ENCODE peak calls at places on chromosomes 4 and X, in five cellular contexts. V is psoas muscle, O is neuronal stem cell, Z is fibroblast of lung, H is right atrium auricular region. T is an unnamed sample.
A peak's percentile ranks its signal among the peaks of the same experiment; 100 is the strongest.

GRCh38 chrX:30610050-30610449 is 32.5 kb upstream of the TASL start:
- DNase-seq in O (no peak), H (no peak), Z (no peak), V (no peak), T (no peak)

GRCh38 chr4:92198711-92199110 is 105.1 kb upstream of the GRID2 start:
- DNase-seq in H (no peak), V (no peak), O (no peak), Z (peak; percentile 87), T (no peak)

GRCh38 chrX:49618574-49618973 is 19.8 kb downstream of the GAGE1 start:
- DNase-seq in H (no peak), V (no peak), O (no peak), Z (no peak), T (no peak)

GRCh38 chrX:147781844-147782243 is 129.9 kb upstream of the FMR1 start:
- DNase-seq in H (no peak), Z (no peak), V (no peak), O (no peak), T (no peak)

GRCh38 chrX:41802958-41803357 is 79.0 kb downstream of the GPR82 start:
- DNase-seq in Z (no peak), O (no peak), V (no peak), H (no peak), T (no peak)

GRCh38 chrX:82692991-82693390 is 815.1 kb upstream of the POU3F4 start:
- DNase-seq in Z (no peak), O (no peak), H (no peak), V (no peak), T (no peak)

GRCh38 chr4:141802324-141802723 is 165.9 kb downstream of the IL15 start:
- DNase-seq in O (no peak), Z (peak; percentile 52), H (no peak), V (no peak), T (no peak)

GRCh38 chr4:7964890-7965662 is 25.4 kb upstream of the AFAP1 start:
- DNase-seq in V (peak; percentile 76), Z (peak; percentile 81), H (peak; percentile 72), O (no peak), T (no peak)

GRCh38 chrX:65522739-65523372 is 11.7 kb downstream of the LAS1L start:
- DNase-seq in Z (peak; percentile 32), H (no peak), V (no peak), O (no peak), T (no peak)

GRCh38 chr4:177119021-177119461 is 190.6 kb upstream of the NEIL3 start:
- DNase-seq in V (no peak), Z (peak; percentile 43), O (no peak), H (no peak), T (no peak)

GRCh38 chr4:176611954-176612353 is 180.8 kb downstream of the VEGFC start:
- DNase-seq in V (no peak), Z (no peak), H (no peak), O (no peak), T (no peak)

GRCh38 chr4:121256346-121256745 is 92.2 kb upstream of the TNIP3 start:
- DNase-seq in O (no peak), V (no peak), Z (peak; percentile 96), H (no peak), T (no peak)

GRCh38 chrX:13013353-13014110 is 30.9 kb downstream of the FAM9C start:
- DNase-seq in V (no peak), Z (peak; percentile 31), H (no peak), O (no peak), T (no peak)

GRCh38 chrX:15072259-15072658 is 197.6 kb downstream of the ASB9 start:
- DNase-seq in H (no peak), O (no peak), Z (no peak), V (no peak), T (no peak)

GRCh38 chrX:151713859-151714258 is 2.0 kb upstream of the FATE1 start:
- DNase-seq in H (no peak), V (no peak), Z (peak; percentile 0), O (no peak), T (no peak)

GRCh38 chr4:98473046-98473445 is 185.4 kb downstream of the TSPAN5 start:
- DNase-seq in V (no peak), H (no peak), Z (peak; percentile 68), O (no peak), T (no peak)

GRCh38 chrX:105829006-105829405 is 6.7 kb downstream of the NRK start:
- DNase-seq in V (no peak), Z (peak; percentile 13), H (no peak), O (no peak), T (no peak)

GRCh38 chr4:168743576-168743975 is 246.7 kb downstream of the PALLD start:
- DNase-seq in V (no peak), O (no peak), H (no peak), Z (peak; percentile 86), T (no peak)
- H3K27ac ChIP-seq in V (no peak overlapping the region), O (no peak overlapping the region), H (peak overlapping the region; percentile 25), Z (no peak overlapping the region), T (no peak overlapping the region)

GRCh38 chr4:6469144-6469543 is 3.3 kb downstream of the PPP2R2C start:
- DNase-seq in O (no peak), Z (no peak), H (peak; percentile 36), V (no peak), T (no peak)
- H3K27me3 ChIP-seq in O (peaks cover 10% of the 10 kb centered on the region), Z (peaks cover 2% of the 10 kb centered on the region), H (peaks cover 4% of the 10 kb centered on the region), V (peaks cover 22% of the 10 kb centered on the region), T (no peaks in the 10 kb centered on the region)

GRCh38 chr4:5720980-5721379 is 10.0 kb downstream of the EVC start:
- DNase-seq in Z (no peak), O (no peak), H (no peak), V (no peak), T (no peak)
- H3K9me3 ChIP-seq in Z (no peaks in the 10 kb centered on the region), O (no peaks in the 10 kb centered on the region), H (no peaks in the 10 kb centered on the region), V (no peaks in the 10 kb centered on the region), T (no peaks in the 10 kb centered on the region)

DNA sequence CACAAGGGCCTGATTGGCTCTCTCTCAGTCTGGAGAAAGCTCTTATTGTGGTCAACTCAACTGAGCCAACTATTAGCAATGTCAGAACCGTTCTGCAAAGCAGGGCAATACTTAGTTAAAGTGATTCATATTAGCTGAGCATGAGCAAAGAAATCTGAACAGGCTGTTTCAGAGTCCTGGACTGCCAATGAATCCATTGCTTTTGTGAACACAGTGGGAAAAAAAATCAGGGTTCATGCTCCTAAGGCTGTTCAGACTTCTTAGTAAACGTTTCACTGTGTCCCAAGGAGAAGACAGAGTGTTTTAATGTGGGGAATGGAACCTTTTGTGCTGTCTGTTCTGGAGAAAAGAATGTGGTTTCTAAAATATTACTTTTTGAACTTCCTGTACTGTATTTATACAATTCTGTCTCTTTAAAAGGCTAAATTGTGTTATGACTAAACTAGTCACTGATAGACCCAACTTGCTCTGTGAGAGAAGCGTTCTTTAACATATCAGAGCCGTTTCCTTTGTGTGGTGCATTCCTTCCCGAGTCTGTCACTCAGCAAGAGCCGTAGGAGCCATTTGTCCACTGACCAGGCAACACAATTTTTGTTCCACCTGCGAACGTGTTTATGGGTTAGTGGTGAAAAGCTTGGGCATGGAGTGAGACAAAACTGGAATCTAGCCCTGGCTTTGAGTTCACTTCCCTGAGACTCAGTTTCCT is 366.1 kb downstream of the FBXO8 start:
- DNase-seq in O (no peak), V (no peak), H (no peak), Z (peak; percentile 90), T (no peak)
- H3K27ac ChIP-seq in O (no peak overlapping the region), V (no peak overlapping the region), H (peak overlapping the region; percentile 71), Z (no peak overlapping the region), T (peak overlapping the region; percentile 78)

GRCh38 chrX:50779694-50780093 is 34.3 kb downstream of the SHROOM4 start:
- DNase-seq in Z (no peak), O (no peak), V (no peak), H (no peak), T (no peak)
- H3K27me3 ChIP-seq in Z (no peaks in the 10 kb centered on the region), O (no peaks in the 10 kb centered on the region), V (no peaks in the 10 kb centered on the region), H (no peaks in the 10 kb centered on the region), T (no peaks in the 10 kb centered on the region)

GRCh38 chr4:173519130-173520101 is 10.6 kb downstream of the HAND2 start:
- DNase-seq in O (no peak), H (no peak), Z (no peak), V (no peak), T (no peak)
- H3K9me3 ChIP-seq in O (no peaks in the 10 kb centered on the region), H (no peaks in the 10 kb centered on the region), Z (no peaks in the 10 kb centered on the region), V (no peaks in the 10 kb centered on the region), T (no peaks in the 10 kb centered on the region)

GRCh38 chrX:120251471-120252011 is 929 bp downstream of the ZBTB33 start:
- DNase-seq in O (no peak), H (no peak), V (no peak), Z (peak; percentile 18), T (no peak)
- H3K27ac ChIP-seq in O (peak overlapping the region; percentile 86), H (peak overlapping the region; percentile 77), V (peak overlapping the region; percentile 87), Z (peak overlapping the region; percentile 72), T (peak overlapping the region; percentile 86)

GRCh38 chrX:134737061-134737460 is 78.8 kb upstream of the PLAC1 start:
- DNase-seq in O (no peak), Z (peak; percentile 72), V (peak; percentile 60), H (no peak), T (no peak)
- H3K27me3 ChIP-seq in O (no peaks in the 10 kb centered on the region), Z (no peaks in the 10 kb centered on the region), V (no peaks in the 10 kb centered on the region), H (no peaks in the 10 kb centered on the region), T (no peaks in the 10 kb centered on the region)

GRCh38 chr4:150717952-150718351 is 136.0 kb downstream of the MAB21L2 start:
- DNase-seq in V (no peak), Z (no peak), O (no peak), H (no peak), T (no peak)
- H3K9me3 ChIP-seq in V (no peaks in the 10 kb centered on the region), Z (no peaks in the 10 kb centered on the region), O (no peaks in the 10 kb centered on the region), H (no peaks in the 10 kb centered on the region), T (no peaks in the 10 kb centered on the region)

DNA sequence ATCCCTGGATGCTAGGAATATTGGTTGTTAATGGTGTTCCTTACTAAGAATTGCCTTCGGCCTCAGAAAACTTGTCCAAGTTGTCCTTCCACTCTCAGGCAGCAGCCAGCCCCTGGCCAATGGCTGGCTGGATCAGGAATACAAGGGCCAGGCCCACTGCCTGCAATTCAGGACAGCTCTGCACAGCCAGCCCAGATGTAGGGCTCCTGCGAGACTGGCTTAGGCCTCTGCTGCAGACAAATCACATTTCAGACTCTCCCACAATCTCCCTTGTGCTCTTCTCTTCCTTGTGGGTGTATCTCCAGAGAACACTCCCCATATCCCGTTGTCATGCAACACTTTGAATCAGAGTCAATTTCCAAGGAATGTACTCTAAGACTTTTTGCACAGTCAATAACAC is 747.6 kb upstream of the FTHL17 start:
- DNase-seq in V (no peak), O (no peak), H (no peak), Z (no peak), T (no peak)
- H3K27ac ChIP-seq in V (no peak overlapping the region), O (no peak overlapping the region), H (no peak overlapping the region), Z (no peak overlapping the region), T (peak overlapping the region; percentile 1)